ENCODE peak calls at places on chromosomes 12 and 14, in four cellular contexts. B is mesendoderm, C is H9, K is H1. F is an unnamed sample.

GRCh38 chr14:85531141-85531593 is 1.2 kb downstream of the FLRT2 start:
- DNase-seq in K (no peak), C (peak), B (peak), F (peak)

GRCh38 chr14:32635103-32635719 is 303.5 kb upstream of the NPAS3 start:
- DNase-seq in B (peak), K (no peak), C (no peak), F (peak)

GRCh38 chr12:118288174-118288573 is 84.5 kb downstream of the TAOK3 start:
- DNase-seq in C (no peak), K (no peak), B (peak), F (no peak)

GRCh38 chr12:120181991-120182631 is 12.4 kb downstream of the GCN1 start:
- DNase-seq in K (no peak), C (no peak), B (peak), F (peak)

GRCh38 chr14:59187802-59188460 is 536 bp upstream of the DAAM1 start:
- DNase-seq in K (no peak), C (no peak), B (peak), F (no peak)

GRCh38 chr12:51620448-51620847 is 29.4 kb downstream of the SCN8A start:
- DNase-seq in B (no peak), C (no peak), K (no peak), F (peak)

GRCh38 chr12:52682381-52682660 is 2.1 kb upstream of the KRT1 start:
- DNase-seq in C (no peak), B (no peak), K (no peak), F (no peak)

GRCh38 chr14:23494223-23494622 is 24.7 kb downstream of the NGDN start:
- DNase-seq in K (no peak), B (peak), C (peak), F (peak)

GRCh38 chr12:105280966-105281693 is 45.2 kb upstream of the APPL2 start:
- DNase-seq in B (no peak), K (no peak), C (no peak), F (no peak)

GRCh38 chr12:132942611-132943010 is 13.5 kb downstream of the ZNF605 start:
- DNase-seq in B (no peak), C (no peak), K (no peak), F (no peak)

GRCh38 chr14:90421621-90422020 is 24.8 kb downstream of the CALM1 start:
- DNase-seq in K (no peak), B (no peak), C (no peak), F (no peak)

GRCh38 chr12:101050631-101051030 is 159.4 kb downstream of the SLC5A8 start:
- DNase-seq in B (no peak), K (no peak), C (no peak), F (peak)

GRCh38 chr12:125287155-125287847 is 222.1 kb downstream of the AACS start:
- DNase-seq in C (no peak), B (no peak), K (no peak), F (no peak)

GRCh38 chr14:77761205-77761931 is 412 bp upstream of the SNW1 start:
- DNase-seq in B (peak), C (peak), K (no peak), F (peak)

GRCh38 chr12:75725505-75726120 is 214.2 kb upstream of the KRR1 start:
- DNase-seq in B (peak), K (no peak), C (no peak), F (peak)

GRCh38 chr12:94982456-94982855 is 21.0 kb downstream of the NDUFA12 start:
- DNase-seq in C (no peak), B (no peak), K (no peak), F (no peak)

GRCh38 chr14:96108911-96109310 is 69.7 kb downstream of the C14orf132 start:
- DNase-seq in C (no peak), K (no peak), B (no peak), F (no peak)

GRCh38 chr14:95828649-95829265 is 47.9 kb upstream of the TUNAR start:
- DNase-seq in B (no peak), K (no peak), C (peak), F (no peak)

GRCh38 chr12:120711411-120711810 is 1.2 kb downstream of the UNC119B start:
- DNase-seq in K (no peak), C (peak), B (peak), F (no peak)

GRCh38 chr12:4027412-4027811 is 154.2 kb upstream of the PARP11 start:
- DNase-seq in K (no peak), C (no peak), B (no peak), F (peak)

GRCh38 chr12:79988368-79988767 is 53.5 kb upstream of the PPP1R12A start:
- DNase-seq in C (no peak), K (no peak), B (no peak), F (peak)

GRCh38 chr12:79982371-79983062 is 47.6 kb upstream of the PPP1R12A start:
- DNase-seq in C (no peak), B (no peak), K (no peak), F (no peak)

GRCh38 chr12:79978692-79979091 is 43.8 kb upstream of the PPP1R12A start:
- DNase-seq in K (no peak), B (no peak), C (no peak), F (no peak)

GRCh38 chr12:79983969-79984629 is 49.2 kb upstream of the PPP1R12A start:
- DNase-seq in K (no peak), B (no peak), C (no peak), F (peak)

GRCh38 chr12:79983492-79983891 is 48.6 kb upstream of the PPP1R12A start:
- DNase-seq in C (no peak), B (no peak), K (no peak), F (peak)
- H3K56ac ChIP-seq in C (no peak), B (no peak), K (no peak), F (no peak)

GRCh38 chr12:12881495-12881894 is 9.9 kb upstream of the GPRC5A start:
- DNase-seq in C (no peak), B (no peak), K (no peak), F (peak)
- H3K56ac ChIP-seq in C (no peak), B (no peak), K (no peak), F (peak)

DNA sequence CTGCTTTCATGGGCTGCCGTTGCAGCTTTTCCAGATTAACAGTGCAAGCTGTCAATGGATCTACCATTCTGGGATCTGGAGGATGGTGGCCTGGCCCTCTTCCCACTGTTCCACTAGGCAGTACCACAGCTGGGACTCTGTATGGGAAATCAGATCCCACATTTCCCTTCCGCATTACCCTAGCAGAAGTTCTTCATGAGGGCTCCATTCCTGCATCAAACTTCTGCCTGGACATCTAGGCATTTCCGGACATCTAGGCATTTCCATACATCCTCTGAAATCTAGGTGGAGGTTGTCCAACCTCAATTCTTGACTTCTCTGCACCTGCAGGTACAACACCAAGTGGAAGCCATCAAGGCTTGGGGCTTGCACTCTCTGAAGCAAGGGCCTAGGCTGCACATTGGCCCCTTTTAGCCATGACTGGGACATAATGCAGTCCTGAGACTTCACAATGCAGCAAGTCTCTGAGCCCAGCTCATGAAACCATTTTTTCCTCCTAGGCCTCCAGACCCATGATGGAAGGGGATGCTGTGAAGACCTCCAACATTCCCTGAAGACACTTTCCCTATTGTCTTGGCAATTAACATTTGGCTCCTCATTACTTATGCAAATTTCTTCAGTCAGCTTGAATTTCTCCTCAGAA is 863.3 kb downstream of the C12orf50 start:
- DNase-seq in B (peak), K (no peak), C (no peak), F (no peak)
- H3K56ac ChIP-seq in B (no peak), K (no peak), C (no peak), F (no peak)

GRCh38 chr12:116204169-116204568 is 73.3 kb downstream of the MED13L start:
- DNase-seq in K (no peak), C (no peak), B (no peak), F (no peak)
- H3K56ac ChIP-seq in K (no peak), C (no peak), B (no peak), F (no peak)

GRCh38 chr14:39006721-39007410 is 96.2 kb downstream of the SEC23A start:
- DNase-seq in B (peak), C (no peak), K (no peak), F (peak)
- H3K56ac ChIP-seq in B (no peak), C (no peak), K (no peak), F (no peak)

GRCh38 chr12:6946033-6946919 is 2.5 kb downstream of the C12orf57 start:
- DNase-seq in K (no peak), B (peak), C (peak), F (no peak)
- H3K56ac ChIP-seq in K (no peak), B (peak), C (no peak), F (no peak)

GRCh38 chr12:89845356-89845755 is 136.7 kb upstream of the ATP2B1 start:
- DNase-seq in B (no peak), C (no peak), K (no peak), F (no peak)
- H3K56ac ChIP-seq in B (no peak), C (no peak), K (no peak), F (no peak)

DNA sequence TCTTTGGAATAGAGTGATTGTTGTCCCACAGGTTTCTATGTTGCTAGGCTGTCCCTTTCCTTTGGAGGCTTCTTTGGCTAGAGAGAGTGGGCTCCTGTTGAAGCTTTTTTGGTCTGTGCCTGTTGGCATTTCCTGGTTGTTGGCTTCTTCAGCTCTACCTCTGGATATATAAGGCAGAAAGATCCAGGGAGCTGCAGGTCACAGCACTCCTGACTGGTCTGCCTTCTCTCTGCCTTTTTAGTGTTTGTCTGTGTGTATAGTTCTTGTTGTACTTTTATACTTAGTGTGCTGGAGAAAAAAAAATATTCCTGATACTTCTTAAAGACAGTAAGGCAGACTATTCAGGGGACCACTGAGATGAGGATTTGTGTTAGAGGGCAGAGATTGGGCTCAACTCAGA is 202.7 kb downstream of the FBXL14 start:
- DNase-seq in B (peak), C (peak), K (no peak), F (no peak)
- H3K56ac ChIP-seq in B (no peak), C (no peak), K (no peak), F (no peak)